ENCODE peak calls at places on chromosomes 7 and 10, in five cellular contexts. T, E, H, D and N are unnamed samples.

GRCh38 chr10:8133146-8133545 is 78.7 kb downstream of the GATA3 start:
- DNase-seq in E (no peak), T (no peak), H (no peak), D (no peak), N (no peak)

GRCh38 chr7:127858091-127858914 is 172.9 kb downstream of the LRRC4 start:
- DNase-seq in E (no peak), T (no peak), D (no peak), H (no peak), N (no peak)

GRCh38 chr10:89425000-89425399 is 10.6 kb downstream of the IFIT5 start:
- DNase-seq in D (no peak), T (no peak), E (no peak), H (no peak), N (no peak)

GRCh38 chr7:111919690-111920179 is 286.5 kb downstream of the DOCK4 start:
- DNase-seq in H (no peak), E (no peak), T (no peak), D (no peak), N (no peak)

GRCh38 chr10:110317866-110318850 is 13.4 kb upstream of the SMNDC1 start:
- DNase-seq in E (no peak), D (no peak), T (no peak), H (peak; percentile 45), N (peak; percentile 75)

GRCh38 chr10:43000021-43000411 is 76.9 kb upstream of the RET start:
- DNase-seq in D (no peak), E (no peak), H (no peak), T (no peak), N (peak; percentile 90)

GRCh38 chr10:14879055-14879800 is 562 bp downstream of the SUV39H2 start:
- DNase-seq in D (no peak), T (no peak), E (peak; percentile 9), H (peak; percentile 65), N (no peak)

GRCh38 chr10:68155615-68156205 is 46.4 kb downstream of the MYPN start:
- DNase-seq in T (no peak), D (no peak), H (no peak), E (no peak), N (no peak)

GRCh38 chr7:156634117-156634516 is 6.5 kb upstream of the RNF32 start:
- DNase-seq in H (no peak), T (no peak), D (no peak), E (no peak), N (no peak)

GRCh38 chr7:95737828-95738505 is 34.4 kb upstream of the DYNC1I1 start:
- DNase-seq in E (no peak), H (no peak), D (no peak), T (no peak), N (no peak)
- TF ChIP-seq CTCF in E (no peak), H (no peak), D (no peak), T (no peak), N (no peak)

DNA sequence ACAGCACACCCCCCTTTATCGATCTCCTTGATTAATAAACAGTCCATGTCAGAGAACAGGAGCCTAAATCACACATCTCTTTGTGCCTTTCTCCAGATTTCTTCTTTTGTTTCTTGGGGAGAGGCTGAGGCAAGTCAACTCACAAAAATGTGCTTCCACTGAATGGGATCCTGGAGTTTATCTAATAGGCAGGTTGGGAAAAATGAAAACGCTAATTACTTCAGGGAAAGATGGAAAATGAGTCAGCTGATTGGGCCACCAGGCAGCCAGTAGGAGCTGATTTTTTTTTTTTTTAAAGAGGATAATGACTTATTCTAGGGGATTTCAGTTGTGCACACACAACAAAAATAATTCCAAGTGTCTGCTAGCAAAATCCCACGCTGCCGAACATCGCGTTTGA is 412.8 kb upstream of the ZMIZ1 start:
- DNase-seq in T (no peak), H (no peak), D (no peak), E (no peak), N (no peak)
- H3K27ac ChIP-seq in T (no peak overlapping the region), H (peak overlapping the region; percentile 100), D (no peak overlapping the region), E (no peak overlapping the region), N (no peak overlapping the region)

GRCh38 chr10:22006379-22006884 is 2.9 kb upstream of the DNAJC1 start:
- DNase-seq in D (no peak), H (no peak), E (no peak), T (no peak), N (no peak)

GRCh38 chr10:22016046-22016705 is 12.6 kb upstream of the DNAJC1 start:
- DNase-seq in T (no peak), D (no peak), E (no peak), H (no peak), N (no peak)

GRCh38 chr10:22005763-22006162 is 2.2 kb upstream of the DNAJC1 start:
- DNase-seq in E (no peak), D (no peak), T (no peak), H (no peak), N (no peak)

DNA sequence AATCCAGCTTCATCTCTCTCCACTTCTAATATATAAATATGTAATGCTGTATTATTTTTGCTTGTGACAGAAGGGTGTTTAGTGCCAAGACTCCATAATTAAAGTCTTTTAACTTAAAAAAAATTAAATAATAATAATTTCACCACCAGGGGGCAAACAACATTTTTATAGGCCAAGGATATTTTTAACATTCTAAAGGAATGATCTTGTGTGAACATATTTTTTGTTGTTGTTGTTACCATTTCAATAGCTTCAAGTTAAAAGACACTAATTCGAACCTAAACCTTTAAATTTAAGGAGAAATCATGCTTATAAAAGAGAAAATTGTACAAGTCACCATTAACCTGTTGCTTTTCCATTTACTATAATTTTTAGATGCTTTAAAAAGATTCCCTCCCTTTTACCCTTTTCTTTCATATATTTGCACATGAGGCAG is 7.5 kb upstream of the DNAJC1 start:
- DNase-seq in D (no peak), E (no peak), H (no peak), T (no peak), N (no peak)
- TF ChIP-seq CTCF in D (no peak), E (peak; percentile 64), H (peak; percentile 78), T (peak; percentile 53), N (peak; percentile 27)

GRCh38 chr10:28652703-28653102 is 24.6 kb upstream of the BAMBI start:
- DNase-seq in D (no peak), T (no peak), E (no peak), H (no peak), N (no peak)
- H3K27ac ChIP-seq in D (no peak overlapping the region), T (no peak overlapping the region), E (no peak overlapping the region), H (no peak overlapping the region), N (no peak overlapping the region)

GRCh38 chr7:134009314-134010109 is 117.6 kb upstream of the LRGUK start:
- DNase-seq in T (no peak), H (no peak), E (no peak), D (no peak), N (no peak)

DNA sequence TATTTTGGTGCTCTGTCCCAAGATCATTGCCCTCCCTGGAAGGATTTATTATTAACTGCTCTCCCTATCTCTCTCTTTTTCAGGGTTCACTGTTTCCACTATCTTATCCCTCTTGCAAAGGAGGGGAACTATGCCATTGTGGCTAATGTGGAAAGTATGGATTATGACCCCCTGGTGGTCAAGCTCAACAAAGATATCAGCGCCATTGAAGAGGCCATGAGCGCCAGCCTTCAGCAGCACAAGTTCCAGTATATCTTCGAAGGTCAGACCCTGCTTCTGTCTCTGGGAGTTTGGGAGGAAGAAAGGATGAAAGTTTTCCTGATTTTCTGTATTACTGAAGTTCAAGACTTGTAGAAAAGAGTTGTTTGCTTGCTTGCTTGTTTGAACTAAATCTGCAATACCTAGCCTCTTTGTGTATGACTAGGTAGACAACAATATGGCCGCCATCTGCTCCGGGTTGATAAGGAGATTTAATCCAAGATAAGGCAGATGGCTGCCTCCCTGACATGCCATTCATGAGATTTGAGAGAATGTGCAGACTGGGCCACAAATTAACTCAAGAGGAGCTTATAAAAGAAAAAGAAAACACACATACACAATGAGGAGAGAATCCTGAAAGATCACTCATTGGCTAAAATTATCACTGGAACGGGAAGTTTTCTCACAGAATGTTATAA is 122.2 kb upstream of the LRGUK start:
- DNase-seq in D (no peak), E (no peak), T (no peak), H (no peak), N (no peak)
- TF ChIP-seq CTCF in D (no peak), E (no peak), T (no peak), H (peak; percentile 32), N (no peak)

GRCh38 chr7:90232440-90232839 is 12.5 kb upstream of the CFAP69 start:
- DNase-seq in T (no peak), E (no peak), H (no peak), D (no peak), N (no peak)
- H3K27ac ChIP-seq in T (no peak overlapping the region), E (no peak overlapping the region), H (no peak overlapping the region), D (no peak overlapping the region), N (no peak overlapping the region)

GRCh38 chr7:50649259-50649885 is 84.2 kb upstream of the DDC start:
- DNase-seq in E (no peak), H (no peak), D (no peak), T (no peak), N (no peak)

GRCh38 chr7:50646069-50646468 is 80.9 kb upstream of the DDC start:
- DNase-seq in D (no peak), T (no peak), E (no peak), H (no peak), N (no peak)

GRCh38 chr7:50648076-50648475 is 82.9 kb upstream of the DDC start:
- DNase-seq in D (no peak), H (no peak), T (no peak), E (no peak), N (no peak)

GRCh38 chr7:50648570-50649169 is 83.5 kb upstream of the DDC start:
- DNase-seq in T (no peak), E (no peak), D (no peak), H (no peak), N (no peak)

GRCh38 chr7:50647286-50647980 is 82.2 kb upstream of the DDC start:
- DNase-seq in E (no peak), H (no peak), D (no peak), T (no peak), N (no peak)
- TF ChIP-seq CTCF in E (no peak), H (no peak), D (no peak), T (no peak), N (no peak)

GRCh38 chr10:123974406-123974805 is 82.8 kb upstream of the CPXM2 start:
- DNase-seq in D (no peak), E (no peak), T (peak; percentile 49), H (no peak), N (peak; percentile 53)
- H3K27ac ChIP-seq in D (no peak overlapping the region), E (no peak overlapping the region), T (no peak overlapping the region), H (no peak overlapping the region), N (no peak overlapping the region)